ENCODE peak calls at places on chromosomes 16 and 17, in seven cellular contexts. One of them, this sample, is unnamed.

GRCh38 chr16:23901178-23902131 is 65.7 kb downstream of the PRKCB start:
- DNase-seq in uterus: no peak
- DNase-seq in kidney: no peak
- DNase-seq in ovary: no peak
- DNase-seq in CD4-positive, CD25-positive, alpha-beta regulatory T cell: no peak
- DNase-seq in heart right ventricle: no peak
- DNase-seq in psoas muscle: no peak
- DNase-seq in this sample: no peak

GRCh38 chr17:62058611-62059010 is 6.5 kb downstream of the MED13 start:
- DNase-seq in uterus: no peak
- DNase-seq in kidney: no peak
- DNase-seq in ovary: no peak
- DNase-seq in CD4-positive, CD25-positive, alpha-beta regulatory T cell: no peak
- DNase-seq in heart right ventricle: no peak
- DNase-seq in psoas muscle: no peak
- DNase-seq in this sample: no peak

GRCh38 chr16:70675851-70676513 is 9.9 kb downstream of the MTSS2 start:
- DNase-seq in uterus: no peak
- DNase-seq in kidney: peak; percentile 43
- DNase-seq in ovary: no peak
- DNase-seq in CD4-positive, CD25-positive, alpha-beta regulatory T cell: no peak
- DNase-seq in heart right ventricle: no peak
- DNase-seq in psoas muscle: peak; percentile 68
- DNase-seq in this sample: no peak

GRCh38 chr17:33396818-33397217 is 103.7 kb upstream of the ASIC2 start:
- DNase-seq in uterus: no peak
- DNase-seq in kidney: no peak
- DNase-seq in ovary: no peak
- DNase-seq in CD4-positive, CD25-positive, alpha-beta regulatory T cell: no peak
- DNase-seq in heart right ventricle: no peak
- DNase-seq in psoas muscle: no peak
- DNase-seq in this sample: no peak

GRCh38 chr16:1535391-1536291 is 2.2 kb downstream of the TMEM204 start:
- DNase-seq in uterus: no peak
- DNase-seq in kidney: peak; percentile 78
- DNase-seq in ovary: no peak
- DNase-seq in CD4-positive, CD25-positive, alpha-beta regulatory T cell: no peak
- DNase-seq in heart right ventricle: no peak
- DNase-seq in psoas muscle: peak; percentile 53
- DNase-seq in this sample: no peak

GRCh38 chr16:78608305-78608776 is 508.9 kb downstream of the WWOX start:
- DNase-seq in uterus: peak; percentile 45
- DNase-seq in kidney: no peak
- DNase-seq in ovary: peak; percentile 29
- DNase-seq in CD4-positive, CD25-positive, alpha-beta regulatory T cell: no peak
- DNase-seq in heart right ventricle: peak; percentile 25
- DNase-seq in psoas muscle: no peak
- DNase-seq in this sample: no peak

GRCh38 chr17:79002291-79002690 is 7.3 kb downstream of the CANT1 start:
- DNase-seq in uterus: peak; percentile 3
- DNase-seq in kidney: peak; percentile 46
- DNase-seq in ovary: no peak
- DNase-seq in CD4-positive, CD25-positive, alpha-beta regulatory T cell: no peak
- DNase-seq in heart right ventricle: no peak
- DNase-seq in psoas muscle: no peak
- DNase-seq in this sample: no peak

GRCh38 chr16:28495795-28496749 is 1.6 kb downstream of the APOBR start:
- DNase-seq in uterus: no peak
- DNase-seq in kidney: no peak
- DNase-seq in ovary: no peak
- DNase-seq in CD4-positive, CD25-positive, alpha-beta regulatory T cell: no peak
- DNase-seq in heart right ventricle: no peak
- DNase-seq in psoas muscle: no peak
- DNase-seq in this sample: no peak

GRCh38 chr16:14539156-14539555 is 90.9 kb downstream of the PARN start:
- DNase-seq in uterus: no peak
- DNase-seq in kidney: no peak
- DNase-seq in ovary: no peak
- DNase-seq in CD4-positive, CD25-positive, alpha-beta regulatory T cell: no peak
- DNase-seq in heart right ventricle: no peak
- DNase-seq in psoas muscle: no peak
- DNase-seq in this sample: no peak

GRCh38 chr17:18016426-18016825 is 22.5 kb downstream of the ATPAF2 start:
- DNase-seq in uterus: no peak
- DNase-seq in kidney: no peak
- DNase-seq in ovary: no peak
- DNase-seq in CD4-positive, CD25-positive, alpha-beta regulatory T cell: no peak
- DNase-seq in heart right ventricle: no peak
- DNase-seq in psoas muscle: no peak
- DNase-seq in this sample: no peak

GRCh38 chr16:66563574-66564334 is 2.5 kb upstream of the CMTM1 start:
- DNase-seq in uterus: no peak
- DNase-seq in kidney: no peak
- DNase-seq in ovary: no peak
- DNase-seq in CD4-positive, CD25-positive, alpha-beta regulatory T cell: no peak
- DNase-seq in heart right ventricle: no peak
- DNase-seq in psoas muscle: no peak
- DNase-seq in this sample: no peak

GRCh38 chr16:10408824-10409381 is 23.0 kb downstream of the ATF7IP2 start:
- DNase-seq in uterus: no peak
- DNase-seq in kidney: no peak
- DNase-seq in ovary: no peak
- DNase-seq in CD4-positive, CD25-positive, alpha-beta regulatory T cell: no peak
- DNase-seq in heart right ventricle: no peak
- DNase-seq in psoas muscle: no peak
- DNase-seq in this sample: no peak

GRCh38 chr17:82225368-82226029 is 3.3 kb upstream of the SLC16A3 start:
- DNase-seq in uterus: no peak
- DNase-seq in kidney: peak; percentile 76
- DNase-seq in ovary: no peak
- DNase-seq in CD4-positive, CD25-positive, alpha-beta regulatory T cell: no peak
- DNase-seq in heart right ventricle: no peak
- DNase-seq in psoas muscle: peak; percentile 92
- DNase-seq in this sample: no peak

GRCh38 chr16:80938035-80938927 is 68.4 kb downstream of the CMC2 start:
- DNase-seq in uterus: peak; percentile 77
- DNase-seq in kidney: no peak
- DNase-seq in ovary: peak; percentile 38
- DNase-seq in CD4-positive, CD25-positive, alpha-beta regulatory T cell: no peak
- DNase-seq in heart right ventricle: peak; percentile 32
- DNase-seq in psoas muscle: peak; percentile 63
- DNase-seq in this sample: peak; percentile 46

GRCh38 chr17:54864636-54865420 is 35.8 kb upstream of the TOM1L1 start:
- DNase-seq in uterus: no peak
- DNase-seq in kidney: no peak
- DNase-seq in ovary: no peak
- DNase-seq in CD4-positive, CD25-positive, alpha-beta regulatory T cell: no peak
- DNase-seq in heart right ventricle: no peak
- DNase-seq in psoas muscle: no peak
- DNase-seq in this sample: no peak

GRCh38 chr17:63555475-63556156 is 5.3 kb downstream of the DCAF7 start:
- DNase-seq in uterus: no peak
- DNase-seq in kidney: no peak
- DNase-seq in ovary: no peak
- DNase-seq in CD4-positive, CD25-positive, alpha-beta regulatory T cell: no peak
- DNase-seq in heart right ventricle: no peak
- DNase-seq in psoas muscle: no peak
- DNase-seq in this sample: no peak

GRCh38 chr16:59997706-59998105 is 1263.6 kb upstream of the GOT2 start:
- DNase-seq in uterus: no peak
- DNase-seq in kidney: no peak
- DNase-seq in ovary: no peak
- DNase-seq in CD4-positive, CD25-positive, alpha-beta regulatory T cell: no peak
- DNase-seq in heart right ventricle: no peak
- DNase-seq in psoas muscle: no peak
- DNase-seq in this sample: no peak

GRCh38 chr17:42289863-42290165 is 1.5 kb downstream of the STAT5A start:
- DNase-seq in uterus: no peak
- DNase-seq in kidney: peak; percentile 72
- DNase-seq in ovary: peak; percentile 31
- DNase-seq in CD4-positive, CD25-positive, alpha-beta regulatory T cell: peak; percentile 19
- DNase-seq in heart right ventricle: no peak
- DNase-seq in psoas muscle: no peak
- DNase-seq in this sample: no peak

GRCh38 chr16:15979801-15980200 is 30.4 kb downstream of the ABCC1 start:
- DNase-seq in uterus: no peak
- DNase-seq in kidney: no peak
- DNase-seq in ovary: no peak
- DNase-seq in CD4-positive, CD25-positive, alpha-beta regulatory T cell: no peak
- DNase-seq in heart right ventricle: no peak
- DNase-seq in psoas muscle: no peak
- DNase-seq in this sample: no peak

GRCh38 chr16:797686-798085 is 2.8 kb downstream of the GNG13 start:
- DNase-seq in uterus: no peak
- DNase-seq in kidney: no peak
- DNase-seq in ovary: no peak
- DNase-seq in CD4-positive, CD25-positive, alpha-beta regulatory T cell: no peak
- DNase-seq in heart right ventricle: no peak
- DNase-seq in psoas muscle: no peak
- DNase-seq in this sample: no peak

GRCh38 chr16:22198547-22199293 is 7.4 kb upstream of the EEF2K start:
- DNase-seq in uterus: no peak
- DNase-seq in kidney: no peak
- DNase-seq in ovary: no peak
- DNase-seq in CD4-positive, CD25-positive, alpha-beta regulatory T cell: no peak
- DNase-seq in heart right ventricle: no peak
- DNase-seq in psoas muscle: no peak
- DNase-seq in this sample: no peak

GRCh38 chr17:29772981-29773380 is 150.3 kb upstream of the CORO6 start:
- DNase-seq in uterus: no peak
- DNase-seq in kidney: no peak
- DNase-seq in ovary: no peak
- DNase-seq in CD4-positive, CD25-positive, alpha-beta regulatory T cell: no peak
- DNase-seq in heart right ventricle: no peak
- DNase-seq in psoas muscle: no peak
- DNase-seq in this sample: no peak

GRCh38 chr16:65122974-65123845 is 1.3 kb upstream of the CDH11 start:
- DNase-seq in uterus: peak; percentile 83
- DNase-seq in kidney: peak; percentile 88
- DNase-seq in ovary: peak; percentile 92
- DNase-seq in CD4-positive, CD25-positive, alpha-beta regulatory T cell: no peak
- DNase-seq in heart right ventricle: peak; percentile 58
- DNase-seq in psoas muscle: peak; percentile 73
- DNase-seq in this sample: peak; percentile 54

GRCh38 chr17:50909765-50910661 is 43.9 kb upstream of the TOB1 start:
- DNase-seq in uterus: no peak
- DNase-seq in kidney: no peak
- DNase-seq in ovary: no peak
- DNase-seq in CD4-positive, CD25-positive, alpha-beta regulatory T cell: peak; percentile 53
- DNase-seq in heart right ventricle: no peak
- DNase-seq in psoas muscle: no peak
- DNase-seq in this sample: no peak
- H3K4me1 ChIP-seq in uterus: peaks cover 5% of the 10 kb centered on the region
- H3K4me1 ChIP-seq in kidney: peaks cover 38% of the 10 kb centered on the region
- H3K4me1 ChIP-seq in ovary: peaks cover 5% of the 10 kb centered on the region
- H3K4me1 ChIP-seq in CD4-positive, CD25-positive, alpha-beta regulatory T cell: peaks cover 62% of the 10 kb centered on the region
- H3K4me1 ChIP-seq in heart right ventricle: peaks cover 8% of the 10 kb centered on the region
- H3K4me1 ChIP-seq in psoas muscle: peaks cover 19% of the 10 kb centered on the region
- H3K4me1 ChIP-seq in this sample: no peaks in the 10 kb centered on the region

GRCh38 chr16:87953308-87954208 is 2.3 kb downstream of the BANP start:
- DNase-seq in uterus: no peak
- DNase-seq in kidney: peak; percentile 28
- DNase-seq in ovary: no peak
- DNase-seq in CD4-positive, CD25-positive, alpha-beta regulatory T cell: no peak
- DNase-seq in heart right ventricle: no peak
- DNase-seq in psoas muscle: no peak
- DNase-seq in this sample: no peak

GRCh38 chr16:87955302-87956168 is 4.3 kb downstream of the BANP start:
- DNase-seq in uterus: no peak
- DNase-seq in kidney: no peak
- DNase-seq in ovary: no peak
- DNase-seq in CD4-positive, CD25-positive, alpha-beta regulatory T cell: no peak
- DNase-seq in heart right ventricle: no peak
- DNase-seq in psoas muscle: no peak
- DNase-seq in this sample: no peak

GRCh38 chr16:87956169-87956770 is 5.0 kb downstream of the BANP start:
- DNase-seq in uterus: no peak
- DNase-seq in kidney: no peak
- DNase-seq in ovary: no peak
- DNase-seq in CD4-positive, CD25-positive, alpha-beta regulatory T cell: peak; percentile 75
- DNase-seq in heart right ventricle: peak; percentile 66
- DNase-seq in psoas muscle: no peak
- DNase-seq in this sample: no peak

GRCh38 chr16:87954361-87954760 is 3.1 kb downstream of the BANP start:
- DNase-seq in uterus: no peak
- DNase-seq in kidney: no peak
- DNase-seq in ovary: no peak
- DNase-seq in CD4-positive, CD25-positive, alpha-beta regulatory T cell: no peak
- DNase-seq in heart right ventricle: no peak
- DNase-seq in psoas muscle: no peak
- DNase-seq in this sample: peak; percentile 47

GRCh38 chr16:87954826-87955225 is 3.6 kb downstream of the BANP start:
- DNase-seq in uterus: no peak
- DNase-seq in kidney: peak; percentile 87
- DNase-seq in ovary: peak; percentile 45
- DNase-seq in CD4-positive, CD25-positive, alpha-beta regulatory T cell: no peak
- DNase-seq in heart right ventricle: no peak
- DNase-seq in psoas muscle: no peak
- DNase-seq in this sample: no peak
- H3K4me3 ChIP-seq in uterus: no peak overlapping the region
- H3K4me3 ChIP-seq in kidney: no peak overlapping the region
- H3K4me3 ChIP-seq in ovary: no peak overlapping the region
- H3K4me3 ChIP-seq in CD4-positive, CD25-positive, alpha-beta regulatory T cell: no peak overlapping the region
- H3K4me3 ChIP-seq in heart right ventricle: no peak overlapping the region
- H3K4me3 ChIP-seq in psoas muscle: no peak overlapping the region
- H3K4me3 ChIP-seq in this sample: no peak overlapping the region

DNA sequence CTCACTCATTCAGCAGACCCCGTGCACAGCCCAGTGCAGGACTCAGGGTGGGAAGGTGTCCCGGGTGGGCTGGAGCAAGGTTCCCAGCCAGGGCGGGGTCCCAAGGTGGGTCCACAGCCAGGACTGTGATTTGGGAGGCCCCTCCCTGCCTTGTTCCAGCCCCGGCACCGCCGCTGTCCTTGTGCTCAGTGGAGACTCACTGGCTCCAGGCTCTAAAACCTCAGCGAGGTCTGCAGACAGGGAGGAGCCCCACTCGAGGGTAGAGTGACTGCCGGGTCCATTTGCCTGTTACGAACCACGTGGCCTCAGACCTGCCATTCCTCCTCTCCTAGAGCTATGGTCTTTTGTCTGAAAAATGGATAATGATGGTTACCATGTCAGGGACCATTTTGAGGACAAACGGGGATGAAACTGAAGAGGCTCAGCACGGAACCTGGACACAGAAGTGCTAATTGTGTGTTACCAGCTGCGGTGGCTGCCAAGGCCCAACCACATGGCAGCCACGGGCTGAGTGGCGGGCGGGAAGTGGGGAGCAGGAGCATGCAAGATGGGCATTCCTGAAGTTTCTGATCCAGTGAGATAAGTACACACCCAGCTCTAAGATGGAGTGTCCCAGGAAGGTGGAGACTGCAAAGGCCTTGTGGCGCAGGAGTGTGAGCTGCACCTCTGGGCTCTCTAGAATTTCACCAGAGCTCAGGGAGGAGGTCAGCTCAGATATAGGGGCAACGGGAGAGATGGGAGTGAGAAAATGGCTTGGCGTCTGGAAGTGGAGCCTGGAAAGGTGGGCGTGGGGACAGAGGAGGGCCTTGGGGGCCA is 317.6 kb downstream of the SEC14L1 start:
- DNase-seq in uterus: no peak
- DNase-seq in kidney: no peak
- DNase-seq in ovary: no peak
- DNase-seq in CD4-positive, CD25-positive, alpha-beta regulatory T cell: no peak
- DNase-seq in heart right ventricle: no peak
- DNase-seq in psoas muscle: no peak
- DNase-seq in this sample: no peak
- H3K4me1 ChIP-seq in uterus: peaks cover 6% of the 10 kb centered on the region
- H3K4me1 ChIP-seq in kidney: peaks cover 20% of the 10 kb centered on the region
- H3K4me1 ChIP-seq in ovary: peaks cover 4% of the 10 kb centered on the region
- H3K4me1 ChIP-seq in CD4-positive, CD25-positive, alpha-beta regulatory T cell: peaks cover 93% of the 10 kb centered on the region
- H3K4me1 ChIP-seq in heart right ventricle: peaks cover 70% of the 10 kb centered on the region
- H3K4me1 ChIP-seq in psoas muscle: peaks cover 19% of the 10 kb centered on the region
- H3K4me1 ChIP-seq in this sample: peaks cover 56% of the 10 kb centered on the region

GRCh38 chr16:54506691-54507090 is 220.1 kb upstream of the IRX3 start:
- DNase-seq in uterus: no peak
- DNase-seq in kidney: no peak
- DNase-seq in ovary: no peak
- DNase-seq in CD4-positive, CD25-positive, alpha-beta regulatory T cell: no peak
- DNase-seq in heart right ventricle: no peak
- DNase-seq in psoas muscle: no peak
- DNase-seq in this sample: no peak
- H3K4me3 ChIP-seq in uterus: no peak overlapping the region
- H3K4me3 ChIP-seq in kidney: no peak overlapping the region
- H3K4me3 ChIP-seq in ovary: no peak overlapping the region
- H3K4me3 ChIP-seq in CD4-positive, CD25-positive, alpha-beta regulatory T cell: no peak overlapping the region
- H3K4me3 ChIP-seq in heart right ventricle: no peak overlapping the region
- H3K4me3 ChIP-seq in psoas muscle: no peak overlapping the region
- H3K4me3 ChIP-seq in this sample: peak overlapping the region; percentile 10

This sample was measured in adrenal gland.